ENCODE peak calls at places on chromosomes 5 and 9, in four cellular contexts. E, X, W and R are unnamed samples.
A peak's percentile ranks its signal among the peaks of the same experiment; 100 is the strongest.

GRCh38 chr9:76634356-76635054 is 129.7 kb upstream of the PCA3 start:
- DNase-seq in E (no peak), X (no peak), W (peak; percentile 81), R (peak; percentile 31)

GRCh38 chr5:74762599-74762998 is 4.3 kb downstream of the GFM2 start:
- DNase-seq in E (no peak), W (peak; percentile 83), X (peak; percentile 61), R (peak; percentile 47)

GRCh38 chr5:53256746-53257145 is 147.2 kb upstream of the MOCS2 start:
- DNase-seq in W (peak; percentile 89), E (no peak), X (no peak), R (peak; percentile 13)

GRCh38 chr9:116008278-116008677 is 145.3 kb upstream of the PAPPA start:
- DNase-seq in W (peak; percentile 52), E (no peak), X (peak; percentile 2), R (no peak)

GRCh38 chr5:55897905-55898304 is 46.7 kb downstream of the IL31RA start:
- DNase-seq in W (peak; percentile 62), E (no peak), X (no peak), R (no peak)

GRCh38 chr5:80825780-80826460 is 134.2 kb upstream of the RASGRF2 start:
- DNase-seq in X (no peak), W (no peak), E (no peak), R (no peak)

GRCh38 chr5:157086751-157087359 is 22.0 kb downstream of the HAVCR2 start:
- DNase-seq in E (no peak), X (no peak), W (no peak), R (no peak)

GRCh38 chr9:4126996-4127395 is 172.9 kb downstream of the GLIS3 start:
- DNase-seq in E (no peak), W (no peak), X (no peak), R (no peak)

GRCh38 chr5:139648205-139649081 is at the start of gene CXXC5:
- DNase-seq in W (peak; percentile 83), E (peak; percentile 85), X (peak; percentile 94), R (peak; percentile 92)

GRCh38 chr9:76926324-76926731 is 20.4 kb upstream of the PRUNE2 start:
- DNase-seq in X (no peak), W (peak; percentile 88), E (no peak), R (no peak)

GRCh38 chr5:55492449-55492848 is 42.3 kb downstream of the PLPP1 start:
- DNase-seq in E (no peak), X (no peak), W (no peak), R (no peak)

GRCh38 chr5:92401492-92401891 is 1018.4 kb upstream of the ARRDC3 start:
- DNase-seq in E (peak; percentile 35), W (peak; percentile 14), X (peak; percentile 89), R (no peak)

GRCh38 chr5:146076028-146076427 is 29.3 kb downstream of the PLAC8L1 start:
- DNase-seq in E (peak; percentile 50), X (no peak), W (no peak), R (no peak)

GRCh38 chr9:120937596-120937995 is 11.0 kb upstream of the TRAF1 start:
- DNase-seq in E (no peak), W (peak; percentile 87), X (no peak), R (peak; percentile 61)

GRCh38 chr9:120587357-120587756 is 7.4 kb upstream of the CDK5RAP2 start:
- DNase-seq in W (no peak), E (no peak), X (no peak), R (no peak)

GRCh38 chr9:121968056-121968455 is 125.1 kb downstream of the TTLL11 start:
- DNase-seq in X (no peak), E (no peak), W (no peak), R (no peak)

GRCh38 chr9:38417003-38417965 is 7.0 kb downstream of the IGFBPL1 start:
- DNase-seq in E (peak; percentile 80), W (no peak), X (peak; percentile 78), R (peak; percentile 13)

GRCh38 chr5:76818844-76819831 is at the start of gene F2RL1:
- DNase-seq in W (peak; percentile 73), X (peak; percentile 97), E (peak; percentile 98), R (peak; percentile 80)

GRCh38 chr5:65482727-65483473 is 1.2 kb upstream of the ADAMTS6 start:
- DNase-seq in X (peak; percentile 86), E (peak; percentile 40), W (peak; percentile 69), R (peak; percentile 81)

GRCh38 chr5:116571568-116572321 is 2.9 kb downstream of the SEMA6A start:
- DNase-seq in X (peak; percentile 74), E (no peak), W (no peak), R (peak; percentile 37)

GRCh38 chr9:99811598-99812383 is 9.9 kb upstream of the NR4A3 start:
- DNase-seq in X (peak; percentile 49), W (no peak), E (no peak), R (no peak)

GRCh38 chr9:122172131-122172530 is 12.4 kb downstream of the MORN5 start:
- DNase-seq in X (no peak), E (no peak), W (no peak), R (no peak)

GRCh38 chr5:131357739-131358561 is 94.1 kb downstream of the CDC42SE2 start:
- DNase-seq in X (no peak), W (no peak), E (no peak), R (no peak)

GRCh38 chr5:149685494-149685893 is 44.6 kb upstream of the PPARGC1B start:
- DNase-seq in E (no peak), X (no peak), W (no peak), R (no peak)

GRCh38 chr5:57499262-57500050 is 16.8 kb upstream of the ACTBL2 start:
- DNase-seq in W (peak; percentile 69), E (peak; percentile 35), X (peak; percentile 75), R (peak; percentile 77)

GRCh38 chr5:161400583-161400982 is 145.9 kb downstream of the GABRB2 start:
- DNase-seq in E (no peak), X (no peak), W (no peak), R (no peak)

GRCh38 chr5:169626779-169627178 is 10.3 kb upstream of the DOCK2 start:
- DNase-seq in W (peak; percentile 95), E (no peak), X (no peak), R (peak; percentile 80)

GRCh38 chr9:128603697-128604096 is 51.3 kb downstream of the SPTAN1 start:
- DNase-seq in W (no peak), E (no peak), X (no peak), R (no peak)
- H3K23ac ChIP-seq in W (no peak overlapping the region), E (no peak overlapping the region), X (no peak overlapping the region), R (no peak overlapping the region)

GRCh38 chr5:172669808-172670402 is 28.8 kb downstream of the NEURL1B start:
- DNase-seq in E (no peak), W (no peak), X (no peak), R (no peak)
- H3K23ac ChIP-seq in E (no peak overlapping the region), W (no peak overlapping the region), X (no peak overlapping the region), R (no peak overlapping the region)

DNA sequence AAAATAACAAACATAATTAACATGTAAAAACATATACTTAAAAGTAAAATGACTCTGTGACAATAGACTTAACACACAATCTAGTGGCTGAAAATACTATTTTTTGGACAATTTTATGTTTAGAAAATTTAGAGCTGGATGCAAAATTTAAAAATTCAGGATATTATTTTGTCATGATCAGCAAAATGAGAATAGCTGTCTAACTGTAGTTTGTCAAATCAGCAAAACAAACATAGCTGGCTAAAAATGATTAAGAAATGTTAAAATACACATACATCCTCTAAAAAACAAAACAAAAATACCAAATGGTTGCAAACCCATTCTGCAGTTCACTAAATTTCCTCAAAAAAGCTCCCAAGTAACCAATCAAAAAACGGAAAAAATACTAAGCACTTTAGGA is 18.6 kb downstream of the C9orf72 start:
- DNase-seq in W (no peak), E (no peak), X (no peak), R (no peak)
- H3K23ac ChIP-seq in W (no peak overlapping the region), E (no peak overlapping the region), X (no peak overlapping the region), R (no peak overlapping the region)

GRCh38 chr5:171481791-171482536 is 62.5 kb downstream of the FGF18 start:
- DNase-seq in E (no peak), W (no peak), X (no peak), R (no peak)
- H3K23ac ChIP-seq in E (no peak overlapping the region), W (no peak overlapping the region), X (no peak overlapping the region), R (no peak overlapping the region)

GRCh38 chr9:136367296-136368145 is 4.0 kb upstream of the DNLZ start:
- DNase-seq in X (no peak), E (no peak), W (no peak), R (no peak)

GRCh38 chr9:136370037-136370436 is 3.4 kb downstream of the CARD9 start:
- DNase-seq in X (no peak), W (no peak), E (no peak), R (no peak)

GRCh38 chr9:136365775-136366223 is 2.3 kb upstream of the DNLZ start:
- DNase-seq in E (no peak), X (no peak), W (no peak), R (no peak)

GRCh38 chr9:136366826-136367225 is 3.3 kb upstream of the DNLZ start:
- DNase-seq in E (no peak), W (no peak), X (no peak), R (no peak)

DNA sequence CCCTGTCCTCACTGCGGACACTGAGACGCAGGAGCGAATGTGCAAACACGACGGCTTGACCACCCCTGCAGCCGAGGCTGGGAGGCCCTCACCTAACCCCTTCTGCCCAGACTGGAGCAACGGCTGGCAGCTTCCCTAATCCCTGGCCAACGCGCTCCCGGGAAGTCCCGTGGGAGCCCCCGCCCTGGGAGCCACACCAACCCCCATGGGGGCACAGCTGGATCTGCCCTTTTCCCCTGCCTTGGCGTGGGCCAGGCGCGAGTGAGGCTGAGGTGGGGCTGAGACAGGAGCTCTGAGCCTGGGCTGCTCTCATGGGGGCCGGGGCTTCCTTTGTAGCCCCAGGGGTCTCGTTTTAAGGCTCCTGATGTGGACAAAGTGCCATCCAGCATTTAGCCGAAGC is 4.6 kb upstream of the DNLZ start:
- DNase-seq in W (no peak), X (no peak), E (no peak), R (no peak)
- H3K23ac ChIP-seq in W (no peak overlapping the region), X (no peak overlapping the region), E (no peak overlapping the region), R (no peak overlapping the region)

GRCh38 chr9:137014166-137014565 is 13.9 kb downstream of the ABCA2 start:
- DNase-seq in E (no peak), W (no peak), X (no peak), R (no peak)
- H3K23ac ChIP-seq in E (no peak overlapping the region), W (no peak overlapping the region), X (no peak overlapping the region), R (no peak overlapping the region)